ENCODE peak calls at places on chromosomes 12 and 14, in ten cellular contexts. R is ovary, U is thyroid gland, F is stomach, Q is GM12878, A is tibial nerve, D is HepG2, P is uterus, N is sigmoid colon, B is body of pancreas. M is an unnamed sample.

GRCh38 chr12:93167841-93168492 is 209.8 kb upstream of the NUDT4 start:
- DNase-seq in R (no peak), U (no peak), F (no peak), Q (peak; percentile 95), A (no peak), D (peak; percentile 20), P (no peak), N (no peak), B (no peak), M (no peak)

GRCh38 chr12:50314629-50315312 is 31.5 kb upstream of the LIMA1 start:
- DNase-seq in R (no peak), U (no peak), F (no peak), Q (no peak), A (no peak), D (peak; percentile 46), P (no peak), N (no peak), B (no peak), M (no peak)

GRCh38 chr14:93729993-93730392 is 58.3 kb downstream of the PRIMA1 start:
- DNase-seq in R (no peak), U (no peak), F (no peak), Q (no peak), A (no peak), D (no peak), P (no peak), N (no peak), B (no peak), M (no peak)

GRCh38 chr12:116534341-116535121 is 24.6 kb upstream of the MAP1LC3B2 start:
- DNase-seq in R (peak; percentile 38), U (peak; percentile 13), F (no peak), Q (no peak), A (no peak), D (no peak), P (peak; percentile 75), N (peak; percentile 86), B (no peak), M (no peak)

GRCh38 chr14:34228663-34229001 is 233.4 kb downstream of the SPTSSA start:
- DNase-seq in R (no peak), U (no peak), F (no peak), Q (no peak), A (no peak), D (no peak), P (no peak), N (no peak), B (no peak), M (no peak)

GRCh38 chr14:63726499-63726898 is 1.4 kb downstream of the SGPP1 start:
- DNase-seq in R (no peak), U (no peak), F (no peak), Q (no peak), A (no peak), D (peak; percentile 17), P (no peak), N (no peak), B (no peak), M (no peak)

GRCh38 chr12:32964981-32965585 is 68.5 kb upstream of the PKP2 start:
- DNase-seq in R (no peak), U (no peak), F (no peak), Q (no peak), A (no peak), D (no peak), P (no peak), N (no peak), B (no peak), M (no peak)

GRCh38 chr12:46402451-46402850 is 29.9 kb upstream of the SLC38A2 start:
- DNase-seq in R (peak; percentile 67), U (no peak), F (no peak), Q (no peak), A (no peak), D (no peak), P (peak; percentile 91), N (peak; percentile 76), B (no peak), M (no peak)

GRCh38 chr12:90515199-90516175 is 439.5 kb downstream of the CCER1 start:
- DNase-seq in R (no peak), U (no peak), F (no peak), Q (peak; percentile 44), A (no peak), D (no peak), P (no peak), N (no peak), B (no peak), M (no peak)

GRCh38 chr14:60266021-60266937 is 17.3 kb downstream of the PPM1A start:
- DNase-seq in R (no peak), U (no peak), F (no peak), Q (no peak), A (no peak), D (peak; percentile 27), P (no peak), N (no peak), B (no peak), M (no peak)

GRCh38 chr12:114764516-114764915 is 80.5 kb upstream of the TBX3 start:
- DNase-seq in R (no peak), U (no peak), F (no peak), Q (no peak), A (no peak), D (peak; percentile 49), P (no peak), N (no peak), B (no peak), M (no peak)

GRCh38 chr14:52013984-52014600 is 24.7 kb downstream of the RTRAF start:
- DNase-seq in R (no peak), U (no peak), F (no peak), Q (no peak), A (no peak), D (no peak), P (no peak), N (no peak), B (no peak), M (no peak)

GRCh38 chr12:97650242-97650641 is 187.6 kb downstream of the RMST start:
- DNase-seq in R (no peak), U (no peak), F (no peak), Q (no peak), A (no peak), D (no peak), P (no peak), N (no peak), B (no peak), M (no peak)

GRCh38 chr14:95353664-95354063 is 34.0 kb upstream of the CLMN start:
- DNase-seq in R (no peak), U (no peak), F (no peak), Q (no peak), A (no peak), D (no peak), P (no peak), N (no peak), B (no peak), M (no peak)

GRCh38 chr12:6603095-6603567 is 4.0 kb downstream of the CHD4 start:
- DNase-seq in R (peak; percentile 30), U (peak; percentile 24), F (no peak), Q (no peak), A (no peak), D (no peak), P (peak; percentile 36), N (peak; percentile 79), B (peak; percentile 20), M (no peak)

GRCh38 chr12:12399161-12399560 is 42.3 kb downstream of the BORCS5 start:
- DNase-seq in R (no peak), U (no peak), F (no peak), Q (no peak), A (no peak), D (no peak), P (no peak), N (no peak), B (no peak), M (no peak)

GRCh38 chr14:81464253-81465001 is 64.3 kb upstream of the STON2 start:
- DNase-seq in R (peak; percentile 62), U (peak; percentile 45), F (no peak), Q (peak; percentile 64), A (no peak), D (peak; percentile 53), P (peak; percentile 49), N (no peak), B (peak; percentile 57), M (no peak)

GRCh38 chr12:104258476-104259067 is 43.0 kb downstream of the TXNRD1 start:
- DNase-seq in R (no peak), U (no peak), F (no peak), Q (no peak), A (no peak), D (no peak), P (no peak), N (no peak), B (no peak), M (no peak)

GRCh38 chr12:70283232-70283631 is 40.0 kb downstream of the CNOT2 start:
- DNase-seq in R (no peak), U (no peak), F (no peak), Q (no peak), A (no peak), D (no peak), P (no peak), N (no peak), B (no peak), M (no peak)
- TF ChIP-seq POLR2A in R (no peak), U (no peak), F (no peak), Q (no peak), A (no peak), D (no peak), P (no peak), N (no peak), B (no peak), M (no peak)

GRCh38 chr14:74493343-74494261 is at the start of gene ISCA2:
- DNase-seq in R (peak; percentile 99), U (peak; percentile 100), F (peak; percentile 100), Q (peak; percentile 97), A (peak; percentile 99), D (peak; percentile 98), P (peak; percentile 100), N (peak; percentile 100), B (peak; percentile 100), M (peak; percentile 100)
- TF ChIP-seq POLR2A in R (peak; percentile 85), U (no peak), F (no peak), Q (peak; percentile 85), A (peak; percentile 34), D (peak; percentile 83), P (peak; percentile 68), N (peak; percentile 51), B (peak; percentile 54), M (no peak)

GRCh38 chr14:92277031-92277430 is 45.9 kb upstream of the SLC24A4 start:
- DNase-seq in R (no peak), U (no peak), F (no peak), Q (no peak), A (no peak), D (no peak), P (no peak), N (no peak), B (no peak), M (no peak)
- TF ChIP-seq POLR2A in R (no peak), U (no peak), F (no peak), Q (no peak), A (no peak), D (no peak), P (no peak), N (no peak), B (no peak), M (no peak)

DNA sequence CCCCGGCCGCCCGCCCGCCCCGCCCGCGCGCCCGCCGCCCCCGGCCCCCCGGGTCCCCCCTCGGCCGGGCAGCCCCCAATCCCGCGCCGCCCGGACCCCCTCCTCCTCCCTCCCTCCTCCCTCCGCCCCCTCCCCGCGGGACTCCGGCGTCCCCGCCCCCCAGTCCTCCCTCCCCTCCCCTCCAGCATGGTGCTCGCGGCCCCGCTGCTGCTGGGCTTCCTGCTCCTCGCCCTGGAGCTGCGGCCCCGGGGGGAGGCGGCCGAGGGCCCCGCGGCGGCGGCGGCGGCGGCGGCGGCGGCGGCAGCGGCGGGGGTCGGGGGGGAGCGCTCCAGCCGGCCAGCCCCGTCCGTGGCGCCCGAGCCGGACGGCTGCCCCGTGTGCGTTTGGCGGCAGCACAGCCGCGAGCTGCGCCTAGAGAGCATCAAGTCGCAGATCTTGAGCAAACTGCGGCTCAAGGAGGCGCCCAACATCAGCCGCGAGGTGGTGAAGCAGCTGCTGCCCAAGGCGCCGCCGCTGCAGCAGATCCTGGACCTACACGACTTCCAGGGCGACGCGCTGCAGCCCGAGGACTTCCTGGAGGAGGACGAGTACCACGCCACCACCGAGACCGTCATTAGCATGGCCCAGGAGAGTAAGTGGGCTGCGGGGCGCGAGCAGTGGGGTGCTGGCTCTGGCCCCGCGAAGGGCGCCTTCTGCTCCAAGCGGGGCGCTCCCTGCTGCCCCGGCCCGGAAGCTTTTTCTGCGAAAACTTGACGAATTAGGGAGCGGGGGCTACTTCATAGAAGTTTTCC is 404 bp downstream of the GDF11 start:
- DNase-seq in R (peak; percentile 67), U (peak; percentile 70), F (peak; percentile 60), Q (no peak), A (no peak), D (no peak), P (peak; percentile 61), N (peak; percentile 85), B (peak; percentile 46), M (no peak)
- TF ChIP-seq POLR2A in R (no peak), U (no peak), F (no peak), Q (peak; percentile 60), A (no peak), D (no peak), P (no peak), N (no peak), B (no peak), M (peak; percentile 11)